ENCODE peak calls at places on chromosomes 11 and 22, in four cellular contexts. J is gastrocnemius medialis; P is lung; D is CD8-positive, alpha-beta T cell. O is an unnamed sample.

GRCh38 chr11:43268161-43268560 is 43.6 kb upstream of the API5 start:
- DNase-seq in J (peak; percentile 15), P (no peak), D (no peak), O (no peak)

GRCh38 chr11:110308071-110308470 is 11.7 kb upstream of the RDX start:
- DNase-seq in J (no peak), P (no peak), D (no peak), O (no peak)

GRCh38 chr11:47213985-47214564 is 699 bp upstream of the DDB2 start:
- DNase-seq in J (peak; percentile 94), P (peak; percentile 95), D (peak; percentile 84), O (no peak)

GRCh38 chr11:76380161-76380976 is 563 bp downstream of the THAP12 start:
- DNase-seq in J (peak; percentile 19), P (no peak), D (no peak), O (no peak)

GRCh38 chr11:60485987-60486386 is 6.6 kb upstream of the MS4A12 start:
- DNase-seq in J (no peak), P (peak; percentile 29), D (no peak), O (no peak)

GRCh38 chr11:108233277-108233945 is 10.5 kb downstream of the ATM start:
- DNase-seq in J (no peak), P (no peak), D (no peak), O (no peak)

GRCh38 chr22:30424471-30425326 is 869 bp upstream of the MTFP1 start:
- DNase-seq in J (no peak), P (no peak), D (no peak), O (no peak)

GRCh38 chr11:9001736-9002135 is 2.1 kb downstream of the NRIP3 start:
- DNase-seq in J (no peak), P (no peak), D (no peak), O (no peak)

GRCh38 chr11:96567193-96567592 is 177.4 kb downstream of the JRKL start:
- DNase-seq in J (no peak), P (no peak), D (no peak), O (no peak)

GRCh38 chr11:27120211-27120610 is 79.6 kb downstream of the BBOX1 start:
- DNase-seq in J (no peak), P (no peak), D (no peak), O (no peak)

GRCh38 chr22:19995611-19996339 is 20.8 kb downstream of the ARVCF start:
- DNase-seq in J (no peak), P (no peak), D (no peak), O (no peak)

GRCh38 chr22:49949914-49950292 is 10.7 kb upstream of the PIM3 start:
- DNase-seq in J (no peak), P (no peak), D (no peak), O (no peak)

GRCh38 chr22:46087336-46087690 is 63.0 kb upstream of the PPARA start:
- DNase-seq in J (no peak), P (no peak), D (no peak), O (no peak)

GRCh38 chr11:121928597-121929580 is 187.1 kb downstream of the BLID start:
- DNase-seq in J (no peak), P (no peak), D (no peak), O (no peak)

GRCh38 chr11:40204228-40204627 is 1255.2 kb downstream of the LRRC4C start:
- DNase-seq in J (no peak), P (no peak), D (no peak), O (no peak)

GRCh38 chr22:42111798-42112197 is 18.8 kb downstream of the CYP2D6 start:
- DNase-seq in J (no peak), P (no peak), D (no peak), O (no peak)

GRCh38 chr11:65803797-65804492 is 17.1 kb downstream of the OVOL1 start:
- DNase-seq in J (no peak), P (no peak), D (no peak), O (no peak)

GRCh38 chr22:45997775-45998637 is 21.0 kb upstream of the WNT7B start:
- DNase-seq in J (peak; percentile 50), P (no peak), D (no peak), O (no peak)

GRCh38 chr22:20235453-20235991 is 32.6 kb downstream of the RTN4R start:
- DNase-seq in J (no peak), P (no peak), D (no peak), O (no peak)

GRCh38 chr11:107998761-107999160 is 9.9 kb upstream of the CUL5 start:
- DNase-seq in J (no peak), P (no peak), D (no peak), O (no peak)

GRCh38 chr11:124759268-124760204 is 2.6 kb downstream of the ESAM start:
- DNase-seq in J (no peak), P (no peak), D (no peak), O (no peak)

GRCh38 chr11:69311767-69312385 is 17.9 kb downstream of the MYEOV start:
- DNase-seq in J (no peak), P (no peak), D (peak; percentile 71), O (no peak)

GRCh38 chr22:40346178-40347064 is at the start of gene ADSL:
- DNase-seq in J (peak; percentile 94), P (peak; percentile 89), D (peak; percentile 90), O (no peak)

GRCh38 chr22:50034126-50035081 is 21.8 kb upstream of the IL17REL start:
- DNase-seq in J (no peak), P (no peak), D (no peak), O (no peak)

GRCh38 chr11:70078796-70079616 is 889 bp downstream of the ANO1 start:
- DNase-seq in J (no peak), P (no peak), D (no peak), O (no peak)

GRCh38 chr11:26849009-26849408 is 127.1 kb upstream of the SLC5A12 start:
- DNase-seq in J (peak; percentile 67), P (no peak), D (no peak), O (no peak)

GRCh38 chr11:34789196-34789834 is 126.9 kb downstream of the APIP start:
- DNase-seq in J (no peak), P (no peak), D (no peak), O (no peak)

GRCh38 chr11:130121430-130121978 is 38.1 kb upstream of the ST14 start:
- DNase-seq in J (no peak), P (no peak), D (no peak), O (no peak)

GRCh38 chr11:47611240-47611863 is 17.1 kb upstream of the C1QTNF4 start:
- DNase-seq in J (no peak), P (no peak), D (no peak), O (no peak)

GRCh38 chr22:46914916-46915894 is 152.8 kb downstream of the TBC1D22A start:
- DNase-seq in J (no peak), P (no peak), D (peak; percentile 17), O (no peak)

GRCh38 chr22:45285431-45286058 is 796 bp downstream of the UPK3A start:
- DNase-seq in J (peak; percentile 38), P (no peak), D (no peak), O (no peak)

GRCh38 chr11:36333468-36333867 is 37.4 kb downstream of the PRR5L start:
- DNase-seq in J (no peak), P (no peak), D (no peak), O (no peak)

GRCh38 chr11:41044747-41045146 is 414.7 kb downstream of the LRRC4C start:
- DNase-seq in J (no peak), P (no peak), D (no peak), O (no peak)

GRCh38 chr11:118953265-118953664 is 2.8 kb upstream of the UPK2 start:
- DNase-seq in J (no peak), P (no peak), D (no peak), O (no peak)

GRCh38 chr22:31584804-31585160 is 77.2 kb downstream of the PISD start:
- DNase-seq in J (no peak), P (no peak), D (no peak), O (no peak)
- H3K27ac ChIP-seq in J (no peak overlapping the region), P (no peak overlapping the region), D (no peak overlapping the region), O (no peak overlapping the region)

DNA sequence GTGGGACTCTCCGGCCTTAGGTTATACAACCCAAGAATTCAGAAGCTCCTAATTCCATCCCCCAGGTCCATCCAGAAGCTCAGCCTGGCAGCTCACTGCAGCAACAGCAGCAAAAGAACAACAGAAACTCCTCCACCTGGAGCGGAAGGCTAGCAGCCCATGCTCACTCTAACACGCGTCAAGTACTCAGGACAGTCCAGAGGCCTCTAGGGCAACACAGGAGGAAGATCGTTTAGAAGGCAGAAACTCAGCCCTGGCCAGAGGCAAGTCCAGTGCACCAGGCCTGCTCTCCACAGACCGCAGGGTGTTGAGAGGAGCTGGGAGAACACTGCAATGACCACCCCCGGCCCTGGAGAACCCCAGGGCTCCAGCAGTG is 17.1 kb downstream of the PLA2G6 start:
- DNase-seq in J (no peak), P (no peak), D (no peak), O (no peak)
- H3K27ac ChIP-seq in J (peak overlapping the region; percentile 54), P (no peak overlapping the region), D (no peak overlapping the region), O (no peak overlapping the region)

GRCh38 chr11:120694706-120695105 is 183.2 kb downstream of the GRIK4 start:
- DNase-seq in J (no peak), P (no peak), D (no peak), O (no peak)
- H3K27ac ChIP-seq in J (no peak overlapping the region), P (no peak overlapping the region), D (no peak overlapping the region), O (no peak overlapping the region)

GRCh38 chr11:117816846-117817212 is 7.7 kb downstream of the FXYD2 start:
- DNase-seq in J (no peak), P (no peak), D (no peak), O (no peak)
- H3K27ac ChIP-seq in J (no peak overlapping the region), P (peak overlapping the region; percentile 11), D (no peak overlapping the region), O (no peak overlapping the region)

GRCh38 chr22:37520754-37521153 is 1.5 kb upstream of the CARD10 start:
- DNase-seq in J (no peak), P (no peak), D (no peak), O (no peak)

GRCh38 chr22:37517826-37518450 is 1.3 kb downstream of the CARD10 start:
- DNase-seq in J (no peak), P (no peak), D (no peak), O (no peak)

GRCh38 chr22:37521236-37521739 is 2.1 kb upstream of the CARD10 start:
- DNase-seq in J (no peak), P (no peak), D (no peak), O (no peak)

GRCh38 chr22:37518509-37519267 is 527 bp downstream of the CARD10 start:
- DNase-seq in J (no peak), P (no peak), D (no peak), O (no peak)

GRCh38 chr22:37519268-37520195 is at the start of gene CARD10:
- DNase-seq in J (no peak), P (no peak), D (no peak), O (no peak)
- H3K27ac ChIP-seq in J (no peak within 1 kb of the TSS), P (peak within 1 kb of the TSS; percentile 73), D (no peak within 1 kb of the TSS), O (peak within 1 kb of the TSS; percentile 29)

DNA sequence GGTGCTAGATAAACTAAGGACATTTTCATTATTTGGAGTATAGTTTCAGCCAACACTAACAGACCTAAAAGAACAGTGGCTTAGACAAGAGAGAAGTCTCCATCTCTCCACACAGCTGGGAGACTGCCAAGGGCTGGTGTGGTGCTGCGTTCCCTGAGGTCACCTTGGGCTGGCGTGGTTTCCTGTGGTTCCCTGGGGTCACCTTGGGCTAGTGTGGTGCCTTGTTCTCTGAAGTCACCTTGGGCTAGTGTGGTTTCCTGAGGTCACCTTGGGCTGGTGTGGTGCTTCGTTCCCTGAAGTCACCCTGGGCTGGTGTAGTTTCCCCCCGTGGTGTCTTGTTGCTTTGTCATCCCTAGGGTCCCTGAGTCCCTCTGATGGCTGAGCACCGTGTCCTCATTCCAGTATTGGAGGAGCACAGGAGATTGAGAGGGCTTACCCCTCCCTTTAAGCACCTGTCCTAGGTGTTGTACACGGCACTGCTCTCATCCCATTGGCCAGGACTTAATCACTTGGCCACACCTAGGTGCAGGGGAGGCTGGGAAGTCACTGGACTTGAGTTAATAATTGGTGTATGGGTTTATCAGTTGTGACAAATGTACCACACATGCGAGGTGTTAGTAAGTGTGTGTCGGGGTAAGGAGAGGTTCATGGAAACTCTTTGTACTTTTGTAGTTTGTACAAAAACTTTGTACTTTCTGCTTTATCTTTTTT is 14.9 kb downstream of the SAMM50 start:
- DNase-seq in J (no peak), P (no peak), D (no peak), O (no peak)
- H3K27ac ChIP-seq in J (no peak overlapping the region), P (no peak overlapping the region), D (no peak overlapping the region), O (no peak overlapping the region)

O was measured in vagina.